ENCODE peak calls at places on chromosomes 6 and 20, in nine cellular contexts. U, I, W, B, C, N, P, Q and K are unnamed samples. For H3K9me3, the result is how much of the 10 kb centered on the place peaks cover.

GRCh38 chr6:31794294-31794865 is 1.2 kb downstream of the VARS1 start:
- DNase-seq in U (no peak), I (peak), W (no peak), B (peak), C (peak), N (no peak), P (peak), Q (no peak), K (no peak)

GRCh38 chr6:91667596-91667995 is 1080.7 kb upstream of the MAP3K7 start:
- DNase-seq in U (no peak), I (no peak), W (no peak), B (no peak), C (no peak), N (no peak), P (no peak), Q (no peak), K (no peak)

GRCh38 chr6:151630387-151630786 is 136.6 kb downstream of the CCDC170 start:
- DNase-seq in U (no peak), I (no peak), W (no peak), B (no peak), C (no peak), N (no peak), P (no peak), Q (no peak), K (no peak)

GRCh38 chr20:5920581-5920980 is 29.8 kb downstream of the TRMT6 start:
- DNase-seq in U (no peak), I (no peak), W (no peak), B (no peak), C (no peak), N (no peak), P (no peak), Q (no peak), K (no peak)

GRCh38 chr6:101490857-101491256 is 97.3 kb downstream of the GRIK2 start:
- DNase-seq in U (no peak), I (no peak), W (no peak), B (peak), C (peak), N (no peak), P (no peak), Q (no peak), K (no peak)

GRCh38 chr20:22940350-22940749 is 94.8 kb upstream of the SSTR4 start:
- DNase-seq in U (no peak), I (no peak), W (no peak), B (no peak), C (no peak), N (no peak), P (no peak), Q (no peak), K (no peak)

GRCh38 chr6:3825851-3826581 is 23.2 kb upstream of the FAM50B start:
- DNase-seq in U (no peak), I (no peak), W (peak), B (peak), C (peak), N (peak), P (peak), Q (peak), K (no peak)

GRCh38 chr6:30820196-30820595 is 64.1 kb upstream of the DDR1 start:
- DNase-seq in U (no peak), I (no peak), W (no peak), B (peak), C (peak), N (no peak), P (peak), Q (no peak), K (no peak)

GRCh38 chr20:49337357-49337756 is 59.5 kb upstream of the ZNFX1 start:
- DNase-seq in U (no peak), I (no peak), W (no peak), B (no peak), C (no peak), N (no peak), P (no peak), Q (no peak), K (no peak)

GRCh38 chr20:3059489-3059888 is 11.9 kb upstream of the OXT start:
- DNase-seq in U (no peak), I (no peak), W (no peak), B (no peak), C (no peak), N (no peak), P (no peak), Q (no peak), K (no peak)

GRCh38 chr20:62642666-62643520 is 590 bp downstream of the SLCO4A1 start:
- DNase-seq in U (no peak), I (peak), W (no peak), B (peak), C (peak), N (no peak), P (peak), Q (no peak), K (peak)

GRCh38 chr20:37973059-37973910 is 60.0 kb downstream of the TTI1 start:
- DNase-seq in U (no peak), I (no peak), W (no peak), B (no peak), C (no peak), N (no peak), P (no peak), Q (no peak), K (no peak)

GRCh38 chr20:3808141-3808479 is 12.0 kb downstream of the CDC25B start:
- DNase-seq in U (no peak), I (no peak), W (peak), B (peak), C (peak), N (peak), P (peak), Q (peak), K (no peak)

GRCh38 chr6:40788661-40789111 is 201.5 kb upstream of the LRFN2 start:
- DNase-seq in U (no peak), I (no peak), W (no peak), B (no peak), C (no peak), N (no peak), P (peak), Q (no peak), K (no peak)

GRCh38 chr6:127737009-127737486 is 160.1 kb downstream of the C6orf58 start:
- DNase-seq in U (peak), I (peak), W (peak), B (peak), C (peak), N (peak), P (peak), Q (no peak), K (peak)

GRCh38 chr20:36305602-36306556 is at the start of gene DLGAP4:
- DNase-seq in U (no peak), I (peak), W (no peak), B (no peak), C (no peak), N (no peak), P (no peak), Q (no peak), K (no peak)

GRCh38 chr6:170233304-170234205 is 57.3 kb downstream of the DLL1 start:
- DNase-seq in U (no peak), I (no peak), W (no peak), B (no peak), C (no peak), N (no peak), P (no peak), Q (no peak), K (no peak)

GRCh38 chr6:57173056-57173885 is 1.1 kb downstream of the BAG2 start:
- DNase-seq in U (no peak), I (peak), W (no peak), B (peak), C (peak), N (peak), P (peak), Q (peak), K (no peak)

GRCh38 chr6:9155836-9156235 is 720.5 kb upstream of the SLC35B3 start:
- DNase-seq in U (no peak), I (no peak), W (no peak), B (no peak), C (no peak), N (no peak), P (no peak), Q (no peak), K (no peak)

GRCh38 chr6:150290429-150290828 is 78.4 kb upstream of the IYD start:
- DNase-seq in U (no peak), I (no peak), W (no peak), B (no peak), C (peak), N (no peak), P (peak), Q (no peak), K (no peak)

GRCh38 chr6:155201461-155202226 is 62.2 kb upstream of the CLDN20 start:
- DNase-seq in U (no peak), I (no peak), W (peak), B (peak), C (peak), N (no peak), P (peak), Q (no peak), K (no peak)

GRCh38 chr6:3162565-3163247 is 5.4 kb upstream of the TUBB2A start:
- DNase-seq in U (peak), I (peak), W (no peak), B (peak), C (peak), N (peak), P (peak), Q (peak), K (peak)

GRCh38 chr6:169370054-169370453 is 116.4 kb upstream of the THBS2 start:
- DNase-seq in U (no peak), I (no peak), W (no peak), B (no peak), C (peak), N (no peak), P (no peak), Q (no peak), K (no peak)

GRCh38 chr6:81067057-81067456 is 685.4 kb downstream of the TENT5A start:
- DNase-seq in U (no peak), I (no peak), W (no peak), B (no peak), C (no peak), N (no peak), P (no peak), Q (no peak), K (no peak)

GRCh38 chr20:49461894-49462293 is 20.6 kb downstream of the KCNB1 start:
- DNase-seq in U (no peak), I (no peak), W (no peak), B (no peak), C (no peak), N (no peak), P (no peak), Q (no peak), K (no peak)

GRCh38 chr6:166957087-166957804 is 896 bp upstream of the RNASET2 start:
- DNase-seq in U (no peak), I (peak), W (no peak), B (no peak), C (no peak), N (peak), P (no peak), Q (peak), K (peak)

GRCh38 chr20:4813076-4813838 is 91.5 kb downstream of the PRND start:
- DNase-seq in U (no peak), I (no peak), W (no peak), B (no peak), C (no peak), N (no peak), P (no peak), Q (peak), K (no peak)

GRCh38 chr6:134995536-134995935 is 45.6 kb upstream of the ALDH8A1 start:
- DNase-seq in U (no peak), I (no peak), W (no peak), B (no peak), C (no peak), N (no peak), P (no peak), Q (no peak), K (no peak)

GRCh38 chr20:62501801-62502495 is 26.2 kb upstream of the GATA5 start:
- DNase-seq in U (peak), I (no peak), W (no peak), B (peak), C (peak), N (no peak), P (peak), Q (no peak), K (peak)

DNA sequence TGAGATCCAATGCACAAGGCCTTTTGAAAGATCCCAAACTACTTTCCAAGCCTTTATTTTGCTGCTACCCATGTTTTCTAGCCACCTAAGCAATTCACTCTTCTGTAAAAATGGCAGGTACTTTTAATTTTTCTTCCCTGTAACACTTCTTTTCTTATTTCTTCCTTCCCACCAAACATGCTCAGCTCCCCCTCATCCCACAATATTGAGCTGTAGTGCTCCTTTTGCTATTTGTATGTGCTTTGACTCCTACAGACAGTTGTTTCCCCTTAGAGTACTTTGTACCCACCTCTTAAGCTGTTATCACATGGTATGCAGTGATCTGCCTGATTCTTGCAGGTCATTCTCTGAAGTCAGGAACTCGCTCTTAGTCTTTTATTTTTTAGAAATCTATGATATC is 49.3 kb downstream of the QKI start:
- DNase-seq in U (no peak), I (no peak), W (no peak), B (no peak), C (no peak), N (no peak), P (no peak), Q (no peak), K (no peak)
- H3K9me3 ChIP-seq in U (under half), I (under half), W (under half), B (under half), C (under half), N (under half), P (under half), Q (under half), K (under half)

DNA sequence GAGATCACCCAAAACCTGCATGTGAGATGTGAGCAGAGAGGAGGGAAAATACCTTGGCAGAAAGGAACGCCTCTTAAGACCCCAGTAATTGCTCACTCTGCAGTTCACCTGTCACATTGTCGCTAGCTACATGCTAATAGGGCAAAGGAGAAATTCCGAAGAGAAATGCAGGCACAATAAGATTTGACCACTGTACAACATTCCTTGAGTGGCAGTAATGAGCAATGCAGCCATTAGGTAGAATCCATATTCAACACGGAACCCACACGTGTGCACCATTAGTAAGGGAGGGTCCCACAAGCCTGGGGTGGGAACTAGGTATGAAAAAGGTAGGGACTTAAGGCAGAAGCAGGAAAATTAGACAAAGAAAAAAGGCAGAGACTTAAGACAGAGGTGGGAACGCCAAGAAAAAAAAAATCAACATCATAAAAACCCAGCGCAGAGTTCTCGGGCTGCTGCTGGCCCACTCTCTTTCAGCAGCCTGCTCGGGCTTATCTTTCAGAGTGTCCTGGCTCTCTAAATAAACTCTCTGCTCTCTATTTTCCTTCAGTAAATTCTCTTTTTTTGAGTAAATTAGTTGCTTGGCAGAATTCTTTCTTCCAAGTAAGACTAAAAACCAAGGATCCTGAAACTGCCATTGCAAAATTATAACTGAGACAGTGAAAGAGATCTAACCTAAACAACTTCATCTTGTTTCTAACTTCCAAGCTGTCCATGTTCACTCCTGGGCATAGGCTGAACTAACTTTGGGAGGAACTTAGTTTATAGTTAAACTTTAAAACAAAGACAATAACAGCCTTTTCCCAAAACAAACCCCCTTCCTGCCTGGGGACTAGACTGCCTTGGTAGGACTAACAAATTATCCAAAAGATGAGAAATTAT is 116.5 kb downstream of the CD24 start:
- DNase-seq in U (no peak), I (no peak), W (no peak), B (no peak), C (no peak), N (no peak), P (no peak), Q (no peak), K (no peak)
- H3K9me3 ChIP-seq in U (under half), I (under half), W (under half), B (under half), C (under half), N (under half), P (under half), Q (under half), K (under half)

GRCh38 chr20:39985276-39985675 is 703.8 kb downstream of the MAFB start:
- DNase-seq in U (no peak), I (peak), W (no peak), B (no peak), C (no peak), N (no peak), P (no peak), Q (no peak), K (no peak)
- H3K9me3 ChIP-seq in U (under half), I (under half), W (under half), B (under half), C (under half), N (under half), P (under half), Q (under half), K (under half)

GRCh38 chr20:60950547-60950946 is 301.5 kb upstream of the CDH4 start:
- DNase-seq in U (no peak), I (no peak), W (no peak), B (no peak), C (no peak), N (no peak), P (no peak), Q (no peak), K (no peak)
- H3K9me3 ChIP-seq in U (under half), I (under half), W (under half), B (under half), C (under half), N (under half), P (under half), Q (under half), K (under half)

GRCh38 chr6:164807125-164807524 is 502.3 kb downstream of the C6orf118 start:
- DNase-seq in U (no peak), I (no peak), W (no peak), B (no peak), C (no peak), N (no peak), P (no peak), Q (no peak), K (no peak)
- H3K9me3 ChIP-seq in U (under half), I (under half), W (under half), B (under half), C (under half), N (under half), P (under half), Q (under half), K (under half)